ENCODE peak calls at places on chromosomes 4 and X, in ten cellular contexts. H is heart right ventricle, P is GM06990, K is fibroblast of the aortic adventitia, I is nephron progenitor cell, V is body of pancreas, Y is coronary artery, D is AG09319, X is astrocyte of the spinal cord, U is WTC11. G is an unnamed sample.

GRCh38 chrX:13376857-13377441 is 57.1 kb upstream of the ATXN3L start:
- DNase-seq in H (no peak), P (no peak), K (peak), I (no peak), V (no peak), Y (no peak), D (peak), X (peak), U (no peak), G (peak)

GRCh38 chrX:110732274-110732673 is 63.3 kb downstream of the CHRDL1 start:
- DNase-seq in H (peak), P (no peak), K (no peak), I (no peak), V (no peak), Y (no peak), D (no peak), X (no peak), U (no peak), G (no peak)

GRCh38 chrX:413322-414201 is 26.9 kb upstream of the PPP2R3B start:
- DNase-seq in H (peak), P (no peak), K (peak), I (peak), V (no peak), Y (no peak), D (no peak), X (peak), U (peak), G (no peak)

GRCh38 chrX:48493890-48494364 is 14.9 kb upstream of the PORCN start:
- DNase-seq in H (no peak), P (no peak), K (peak), I (peak), V (peak), Y (no peak), D (no peak), X (peak), U (peak), G (no peak)

GRCh38 chr4:147678796-147679549 is 5.0 kb downstream of the PRMT9 start:
- DNase-seq in H (no peak), P (no peak), K (peak), I (no peak), V (no peak), Y (no peak), D (no peak), X (no peak), U (peak), G (no peak)

GRCh38 chrX:102155806-102156179 is at the start of gene BEX5:
- DNase-seq in H (peak), P (peak), K (no peak), I (peak), V (peak), Y (peak), D (no peak), X (peak), U (peak), G (peak)

GRCh38 chrX:109840585-109840984 is 107.5 kb upstream of the ACSL4 start:
- DNase-seq in H (no peak), P (no peak), K (peak), I (no peak), V (no peak), Y (no peak), D (peak), X (peak), U (no peak), G (peak)

GRCh38 chr4:181319629-181320028 is 923.6 kb upstream of the TENM3 start:
- DNase-seq in H (no peak), P (no peak), K (no peak), I (no peak), V (no peak), Y (no peak), D (no peak), X (no peak), U (no peak), G (no peak)

GRCh38 chrX:75911716-75912115 is 126.7 kb upstream of the MAGEE2 start:
- DNase-seq in H (no peak), P (no peak), K (no peak), I (no peak), V (no peak), Y (no peak), D (no peak), X (no peak), U (no peak), G (no peak)

GRCh38 chrX:129779086-129779672 is 570 bp upstream of the SASH3 start:
- DNase-seq in H (no peak), P (no peak), K (no peak), I (no peak), V (no peak), Y (no peak), D (no peak), X (no peak), U (no peak), G (no peak)

GRCh38 chr4:37830640-37831039 is 4.2 kb downstream of the PGM2 start:
- DNase-seq in H (no peak), P (no peak), K (no peak), I (no peak), V (no peak), Y (no peak), D (no peak), X (no peak), U (no peak), G (peak)

GRCh38 chr4:128524311-128524710 is 236.7 kb upstream of the PGRMC2 start:
- DNase-seq in H (peak), P (no peak), K (peak), I (no peak), V (no peak), Y (no peak), D (peak), X (peak), U (no peak), G (peak)

GRCh38 chr4:90165883-90166282 is 38.7 kb downstream of the CCSER1 start:
- DNase-seq in H (no peak), P (no peak), K (no peak), I (no peak), V (no peak), Y (no peak), D (no peak), X (no peak), U (no peak), G (no peak)

GRCh38 chrX:154750301-154751120 is at the start of gene GAB3:
- DNase-seq in H (peak), P (peak), K (peak), I (peak), V (peak), Y (no peak), D (no peak), X (peak), U (peak), G (no peak)

GRCh38 chr4:87219648-87220093 is 747 bp downstream of the KLHL8 start:
- DNase-seq in H (peak), P (no peak), K (no peak), I (no peak), V (peak), Y (no peak), D (no peak), X (no peak), U (peak), G (no peak)
- TF ChIP-seq CTCF in H (no peak), P (peak), K (peak), I (no peak), V (no peak), Y (no peak), D (peak), X (peak), U (no peak), G (peak)

GRCh38 chrX:77946571-77946970 is 22.9 kb downstream of the PGAM4 start:
- DNase-seq in H (no peak), P (no peak), K (no peak), I (no peak), V (no peak), Y (no peak), D (no peak), X (no peak), U (no peak), G (no peak)
- TF ChIP-seq CTCF in H (no peak), P (no peak), K (peak), I (no peak), V (no peak), Y (no peak), D (no peak), X (no peak), U (no peak), G (no peak)

DNA sequence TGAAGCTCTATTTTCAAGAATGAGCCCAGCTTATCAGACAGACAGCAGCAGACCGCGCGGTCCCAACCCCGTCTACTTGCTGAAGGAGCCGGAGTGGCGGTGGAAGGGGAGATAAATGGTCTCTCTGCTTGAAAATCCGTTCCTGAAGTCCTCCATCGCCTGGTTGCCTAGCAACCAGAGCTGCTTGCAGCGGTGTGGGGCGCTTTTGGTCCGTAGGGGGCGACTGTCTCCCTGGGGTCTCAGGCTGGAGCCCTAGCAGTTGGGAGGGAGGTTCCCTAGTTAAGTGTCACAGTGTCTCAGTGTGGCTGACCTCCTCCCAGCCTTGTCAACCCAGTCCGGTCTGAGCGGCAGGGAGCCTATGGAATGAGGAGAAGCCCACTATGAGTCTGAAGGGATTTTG is 8.3 kb upstream of the DLG3 start:
- DNase-seq in H (no peak), P (no peak), K (no peak), I (peak), V (no peak), Y (no peak), D (no peak), X (no peak), U (peak), G (no peak)
- TF ChIP-seq CTCF in H (peak), P (peak), K (no peak), I (peak), V (no peak), Y (no peak), D (no peak), X (peak), U (no peak), G (no peak)

GRCh38 chr4:6888506-6889071 is 21.0 kb upstream of the TBC1D14 start:
- DNase-seq in H (no peak), P (no peak), K (no peak), I (no peak), V (no peak), Y (no peak), D (no peak), X (no peak), U (no peak), G (no peak)

GRCh38 chr4:6886886-6887285 is 22.7 kb upstream of the TBC1D14 start:
- DNase-seq in H (no peak), P (no peak), K (no peak), I (no peak), V (no peak), Y (peak), D (no peak), X (no peak), U (no peak), G (no peak)

GRCh38 chr4:6887591-6888371 is 21.8 kb upstream of the TBC1D14 start:
- DNase-seq in H (peak), P (no peak), K (no peak), I (peak), V (no peak), Y (peak), D (no peak), X (no peak), U (no peak), G (no peak)

GRCh38 chr4:6884341-6884870 is 25.2 kb upstream of the TBC1D14 start:
- DNase-seq in H (no peak), P (no peak), K (peak), I (no peak), V (no peak), Y (peak), D (no peak), X (no peak), U (no peak), G (no peak)

DNA sequence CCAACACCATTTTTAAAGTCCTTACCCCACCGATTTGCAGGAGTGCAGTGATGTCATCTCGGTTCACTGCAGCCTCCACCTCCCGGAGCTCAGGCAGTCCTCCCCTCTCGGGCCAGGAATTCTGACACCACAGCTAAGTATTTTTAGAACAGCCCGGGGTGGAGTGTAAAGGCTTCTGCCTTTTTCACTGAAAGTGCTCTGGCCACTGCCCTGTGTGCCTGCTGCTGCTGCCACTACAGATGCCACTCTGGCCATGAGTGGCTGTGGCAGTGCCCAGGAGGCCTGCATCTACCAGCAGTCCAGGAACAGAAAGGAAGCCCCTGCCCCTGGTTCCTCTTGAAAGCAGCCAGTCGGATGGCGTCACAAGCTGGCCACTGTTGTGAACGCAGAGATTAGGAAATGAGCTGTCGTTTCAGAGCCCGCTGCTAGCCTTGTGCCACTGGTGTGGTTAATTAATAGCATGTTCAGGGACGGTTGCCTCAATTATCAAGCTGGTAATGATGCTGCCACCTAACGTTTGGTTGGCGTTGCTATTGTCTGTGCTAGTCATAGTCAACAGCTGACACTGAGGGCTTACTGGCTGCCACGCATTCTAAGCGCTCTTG is 23.6 kb upstream of the TBC1D14 start:
- DNase-seq in H (peak), P (no peak), K (peak), I (no peak), V (peak), Y (peak), D (no peak), X (peak), U (no peak), G (no peak)
- TF ChIP-seq CTCF in H (peak), P (peak), K (peak), I (no peak), V (peak), Y (no peak), D (peak), X (peak), U (no peak), G (peak)

GRCh38 chr4:54843106-54843505 is 185.3 kb downstream of the KIT start:
- DNase-seq in H (peak), P (no peak), K (no peak), I (no peak), V (no peak), Y (no peak), D (no peak), X (no peak), U (no peak), G (no peak)

GRCh38 chr4:54842226-54843055 is 184.7 kb downstream of the KIT start:
- DNase-seq in H (no peak), P (no peak), K (no peak), I (no peak), V (no peak), Y (no peak), D (no peak), X (no peak), U (no peak), G (no peak)

GRCh38 chr4:54840430-54840829 is 182.7 kb downstream of the KIT start:
- DNase-seq in H (no peak), P (no peak), K (peak), I (no peak), V (no peak), Y (no peak), D (no peak), X (no peak), U (no peak), G (no peak)

GRCh38 chr4:54843946-54844345 is 186.2 kb downstream of the KIT start:
- DNase-seq in H (no peak), P (no peak), K (no peak), I (no peak), V (no peak), Y (no peak), D (no peak), X (no peak), U (no peak), G (no peak)

GRCh38 chr4:54840992-54841768 is 183.4 kb downstream of the KIT start:
- DNase-seq in H (no peak), P (no peak), K (peak), I (no peak), V (no peak), Y (no peak), D (no peak), X (peak), U (no peak), G (peak)
- TF ChIP-seq CTCF in H (peak), P (peak), K (no peak), I (no peak), V (peak), Y (no peak), D (peak), X (peak), U (no peak), G (no peak)

GRCh38 chr4:84955168-84955567 is 11.3 kb downstream of the WDFY3 start:
- DNase-seq in H (no peak), P (no peak), K (no peak), I (no peak), V (no peak), Y (no peak), D (no peak), X (no peak), U (no peak), G (no peak)

GRCh38 chr4:84952776-84953175 is 13.7 kb downstream of the WDFY3 start:
- DNase-seq in H (no peak), P (no peak), K (no peak), I (no peak), V (no peak), Y (no peak), D (no peak), X (no peak), U (no peak), G (no peak)

GRCh38 chr4:84957509-84958420 is 8.7 kb downstream of the WDFY3 start:
- DNase-seq in H (no peak), P (no peak), K (no peak), I (no peak), V (no peak), Y (no peak), D (no peak), X (no peak), U (no peak), G (no peak)

GRCh38 chr4:84958434-84958833 is 8.1 kb downstream of the WDFY3 start:
- DNase-seq in H (no peak), P (no peak), K (no peak), I (no peak), V (no peak), Y (no peak), D (no peak), X (no peak), U (no peak), G (no peak)

DNA sequence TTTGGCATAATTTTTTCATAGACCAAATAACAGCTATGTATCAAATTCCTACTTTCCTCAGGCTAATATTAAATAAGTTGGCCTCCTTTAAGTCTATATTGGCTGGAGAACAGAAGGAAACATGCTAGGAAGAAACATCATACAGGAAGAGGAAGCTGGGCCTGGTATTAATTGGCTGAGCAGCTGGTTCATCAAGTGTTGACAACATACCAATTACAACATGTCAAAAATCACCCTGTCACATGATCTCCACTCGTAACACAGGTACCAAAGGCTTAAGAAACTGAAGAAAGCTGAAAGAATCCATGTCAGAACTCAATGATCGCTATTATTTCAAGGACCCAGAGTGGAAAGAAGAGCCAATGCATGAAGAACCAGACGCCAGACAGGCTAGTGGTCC is 10.5 kb downstream of the WDFY3 start:
- DNase-seq in H (no peak), P (no peak), K (no peak), I (no peak), V (no peak), Y (no peak), D (no peak), X (no peak), U (no peak), G (no peak)
- TF ChIP-seq CTCF in H (no peak), P (no peak), K (no peak), I (no peak), V (no peak), Y (no peak), D (no peak), X (no peak), U (no peak), G (no peak)

GRCh38 chrX:144616317-144616716 is 631.0 kb upstream of the SPANXN1 start:
- DNase-seq in H (no peak), P (no peak), K (no peak), I (no peak), V (no peak), Y (no peak), D (no peak), X (peak), U (no peak), G (peak)
- TF ChIP-seq CTCF in H (no peak), P (no peak), K (no peak), I (no peak), V (no peak), Y (no peak), D (no peak), X (no peak), U (no peak), G (no peak)

GRCh38 chrX:134603806-134604700 is 54.2 kb downstream of the PLAC1 start:
- DNase-seq in H (no peak), P (no peak), K (peak), I (no peak), V (no peak), Y (no peak), D (peak), X (peak), U (no peak), G (peak)
- TF ChIP-seq CTCF in H (no peak), P (no peak), K (peak), I (no peak), V (no peak), Y (no peak), D (peak), X (peak), U (no peak), G (peak)